ENCODE peak calls at places on chromosomes 1 and 21, in four cellular contexts. N is tibial nerve, W is ovary, A is Panc1. B is an unnamed sample. For H3K36me3 and H3K27me3, the result is how much of the 10 kb centered on the place peaks cover.

GRCh38 chr1:54218883-54219687 is 19.1 kb downstream of the MRPL37 start:
- DNase-seq in N (no peak), W (no peak), A (no peak), B (no peak)

GRCh38 chr1:56411484-56412180 is 167.7 kb downstream of the PLPP3 start:
- DNase-seq in N (no peak), W (no peak), A (no peak), B (peak)

GRCh38 chr1:113036639-113037321 is 36.2 kb upstream of the LRIG2 start:
- DNase-seq in N (no peak), W (no peak), A (no peak), B (no peak)

GRCh38 chr1:15835205-15835740 is 12.2 kb upstream of the SPEN start:
- DNase-seq in N (no peak), W (no peak), A (no peak), B (no peak)

GRCh38 chr1:147086129-147086528 is 86.1 kb downstream of the PRKAB2 start:
- DNase-seq in N (no peak), W (no peak), A (no peak), B (no peak)

GRCh38 chr1:172359531-172359991 is 60.9 kb upstream of the C1orf105 start:
- DNase-seq in N (no peak), W (no peak), A (peak), B (no peak)

GRCh38 chr1:85822696-85823095 is 114.5 kb upstream of the ZNHIT6 start:
- DNase-seq in N (no peak), W (no peak), A (no peak), B (no peak)

GRCh38 chr1:113879459-113880038 is 7.8 kb downstream of the BCL2L15 start:
- DNase-seq in N (no peak), W (no peak), A (no peak), B (no peak)

GRCh38 chr1:156727914-156728598 is at the start of gene METTL25B:
- DNase-seq in N (peak), W (peak), A (no peak), B (peak)

GRCh38 chr21:22904385-22904784 is 1906.2 kb downstream of the NCAM2 start:
- DNase-seq in N (no peak), W (no peak), A (no peak), B (no peak)

GRCh38 chr21:22898061-22898460 is 1899.9 kb downstream of the NCAM2 start:
- DNase-seq in N (no peak), W (no peak), A (no peak), B (no peak)

DNA sequence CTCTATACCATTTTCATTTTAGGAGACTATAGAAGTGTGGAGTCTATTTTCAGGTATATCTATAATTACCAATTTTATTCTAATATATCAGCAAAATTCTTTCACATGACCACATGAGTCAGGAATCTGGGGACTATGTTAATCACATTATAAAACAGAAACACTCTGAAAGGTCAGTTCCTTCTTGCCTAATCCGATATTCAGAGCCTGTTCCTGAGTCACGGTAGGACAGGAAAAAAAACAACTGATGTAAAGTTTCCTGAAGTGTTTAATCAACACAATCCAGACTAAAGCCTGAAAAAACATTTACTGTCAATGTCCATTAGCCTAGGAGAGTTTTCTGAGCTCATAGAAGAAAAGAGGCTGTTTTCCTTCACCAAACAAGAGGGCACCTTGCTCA is 1902.3 kb downstream of the NCAM2 start:
- DNase-seq in N (no peak), W (no peak), A (no peak), B (no peak)
- H3K36me3 ChIP-seq in N (under half), W (under half), A (under half), B (under half)

GRCh38 chr1:42070996-42071395 is 82.2 kb upstream of the GUCA2B start:
- DNase-seq in N (no peak), W (no peak), A (no peak), B (no peak)
- H3K27me3 ChIP-seq in N (under half), W (under half), A (under half), B (under half)

GRCh38 chr1:47532831-47533175 is 95.0 kb downstream of the FOXD2 start:
- DNase-seq in N (no peak), W (no peak), A (no peak), B (no peak)
- H3K27ac ChIP-seq in N (no peak), W (no peak), A (no peak), B (no peak)

GRCh38 chr1:7382971-7383370 is 388.1 kb upstream of the VAMP3 start:
- DNase-seq in N (no peak), W (no peak), A (no peak), B (no peak)

GRCh38 chr1:7385471-7386225 is 385.4 kb upstream of the VAMP3 start:
- DNase-seq in N (no peak), W (no peak), A (no peak), B (peak)

GRCh38 chr1:7383671-7384070 is 387.4 kb upstream of the VAMP3 start:
- DNase-seq in N (no peak), W (no peak), A (no peak), B (no peak)

GRCh38 chr1:7384679-7385078 is 386.4 kb upstream of the VAMP3 start:
- DNase-seq in N (no peak), W (no peak), A (no peak), B (no peak)

GRCh38 chr1:7384121-7384520 is 387.0 kb upstream of the VAMP3 start:
- DNase-seq in N (no peak), W (no peak), A (no peak), B (no peak)
- H3K36me3 ChIP-seq in N (under half), W (under half), A (under half), B (under half)

B was measured in heart right ventricle.